ENCODE peak calls at places on chromosome 17, in seven cellular contexts. N, V, Y, W, F, G and B are unnamed samples.

GRCh38 chr17:74433421-74434121 is 1.7 kb downstream of the GPRC5C start:
- DNase-seq in Y (peak), W (peak), N (no peak), V (no peak), F (no peak), G (no peak), B (no peak)

GRCh38 chr17:60361889-60362288 is 30.0 kb downstream of the USP32 start:
- DNase-seq in N (no peak), V (no peak), G (no peak), F (no peak), W (no peak), Y (peak), B (no peak)

GRCh38 chr17:7587420-7587786 is 2.5 kb downstream of the SOX15 start:
- DNase-seq in V (no peak), N (no peak), W (no peak), F (no peak), G (no peak), Y (no peak), B (no peak)

GRCh38 chr17:5019475-5019956 is 15.7 kb downstream of the SLC52A1 start:
- DNase-seq in W (no peak), F (peak), V (no peak), N (no peak), G (peak), Y (peak), B (peak)

GRCh38 chr17:74920306-74920620 is 2.8 kb downstream of the USH1G start:
- DNase-seq in Y (no peak), W (no peak), V (no peak), N (no peak), G (no peak), F (no peak), B (no peak)

GRCh38 chr17:11885051-11885450 is 112.2 kb downstream of the ZNF18 start:
- DNase-seq in F (no peak), G (no peak), Y (no peak), N (peak), W (no peak), V (no peak), B (no peak)

GRCh38 chr17:37828313-37829124 is 83.7 kb upstream of the HNF1B start:
- DNase-seq in F (no peak), Y (peak), G (no peak), N (no peak), W (no peak), V (no peak), B (no peak)

GRCh38 chr17:10875984-10876555 is 38.2 kb upstream of the PIRT start:
- DNase-seq in N (peak), G (peak), V (no peak), F (peak), W (peak), Y (peak), B (peak)

GRCh38 chr17:63402808-63403207 is 43.3 kb downstream of the CYB561 start:
- DNase-seq in W (no peak), V (no peak), N (no peak), F (no peak), G (no peak), Y (no peak), B (no peak)

GRCh38 chr17:34154916-34155730 is 100.0 kb upstream of the CCL2 start:
- DNase-seq in W (no peak), N (no peak), V (no peak), F (no peak), G (peak), Y (no peak), B (no peak)

GRCh38 chr17:62965649-62966425 is at the start of gene TANC2:
- DNase-seq in F (peak), N (peak), G (peak), W (peak), Y (peak), V (peak), B (peak)

GRCh38 chr17:3843935-3844516 is 2.0 kb downstream of the NCBP3 start:
- DNase-seq in G (peak), F (no peak), Y (peak), W (peak), V (no peak), N (no peak), B (no peak)

GRCh38 chr17:14312522-14312921 is 11.6 kb downstream of the HS3ST3B1 start:
- DNase-seq in Y (no peak), V (no peak), G (no peak), W (no peak), N (no peak), F (no peak), B (no peak)

GRCh38 chr17:31283841-31284240 is 13.2 kb downstream of the OMG start:
- DNase-seq in V (no peak), F (no peak), Y (no peak), W (no peak), N (no peak), G (no peak), B (no peak)

GRCh38 chr17:17365476-17366110 is 62.4 kb downstream of the NT5M start:
- DNase-seq in N (no peak), G (no peak), W (no peak), V (no peak), F (no peak), Y (no peak), B (no peak)

GRCh38 chr17:3913531-3914318 is 2.5 kb downstream of the P2RX1 start:
- DNase-seq in G (peak), V (peak), N (peak), W (peak), F (peak), Y (peak), B (peak)

GRCh38 chr17:67377727-67378443 is 804 bp downstream of the PITPNC1 start:
- DNase-seq in V (no peak), N (no peak), W (no peak), F (peak), G (peak), Y (peak), B (peak)

GRCh38 chr17:10936931-10937330 is 99.0 kb upstream of the PIRT start:
- DNase-seq in N (no peak), Y (no peak), W (no peak), V (no peak), F (no peak), G (no peak), B (no peak)

GRCh38 chr17:36935681-36936454 is 1.4 kb upstream of the LHX1 start:
- DNase-seq in W (no peak), G (peak), Y (no peak), N (peak), F (no peak), V (no peak), B (no peak)

GRCh38 chr17:29592850-29593545 is at the start of gene ANKRD13B:
- DNase-seq in W (no peak), N (peak), V (no peak), G (peak), Y (peak), F (no peak), B (no peak)

GRCh38 chr17:68204736-68205135 is 43.1 kb upstream of the AMZ2 start:
- DNase-seq in G (no peak), V (no peak), F (no peak), N (no peak), W (no peak), Y (no peak), B (no peak)

GRCh38 chr17:8470447-8471047 is 34.9 kb downstream of the NDEL1 start:
- DNase-seq in W (no peak), V (no peak), N (no peak), F (no peak), G (no peak), Y (no peak), B (no peak)

GRCh38 chr17:78272181-78272913 is 40.9 kb downstream of the TMEM235 start:
- DNase-seq in V (no peak), G (peak), Y (peak), N (no peak), W (no peak), F (no peak), B (no peak)

GRCh38 chr17:32357615-32358014 is 7.7 kb downstream of the ZNF207 start:
- DNase-seq in F (no peak), G (no peak), N (no peak), V (no peak), W (no peak), Y (no peak), B (no peak)

GRCh38 chr17:8482546-8482945 is 46.9 kb downstream of the NDEL1 start:
- DNase-seq in G (no peak), V (no peak), Y (no peak), F (no peak), W (no peak), N (no peak), B (no peak)

GRCh38 chr17:33506889-33507650 is 214.0 kb upstream of the ASIC2 start:
- DNase-seq in V (no peak), G (peak), N (no peak), F (no peak), W (no peak), Y (peak), B (no peak)

GRCh38 chr17:6170349-6170748 is 100.2 kb downstream of the WSCD1 start:
- DNase-seq in W (no peak), V (no peak), G (no peak), N (no peak), F (no peak), Y (no peak), B (no peak)

GRCh38 chr17:28381141-28381825 is 9.8 kb downstream of the SARM1 start:
- DNase-seq in F (no peak), W (no peak), V (no peak), N (peak), G (no peak), Y (no peak), B (no peak)

GRCh38 chr17:37607637-37608368 is 1.4 kb downstream of the SYNRG start:
- DNase-seq in N (no peak), G (no peak), Y (no peak), F (no peak), V (no peak), W (no peak), B (peak)

GRCh38 chr17:76969598-76970172 is 101.5 kb downstream of the MGAT5B start:
- DNase-seq in N (peak), Y (no peak), G (peak), W (no peak), V (no peak), F (no peak), B (no peak)
- TF ChIP-seq TAF1 in N (no peak), Y (no peak), G (no peak), W (no peak), V (no peak), F (no peak), B (no peak)

GRCh38 chr17:50507871-50508572 is at the start of gene MYCBPAP:
- DNase-seq in W (no peak), N (peak), G (peak), F (peak), Y (no peak), V (peak), B (peak)
- TF ChIP-seq POLR2AphosphoS5 in W (no peak), N (no peak), G (peak), F (peak), Y (no peak), V (no peak), B (no peak)

GRCh38 chr17:73342549-73343167 is 30.9 kb upstream of the CDC42EP4 start:
- DNase-seq in V (no peak), G (no peak), F (no peak), N (no peak), Y (no peak), W (no peak), B (no peak)

GRCh38 chr17:73343739-73344454 is 32.1 kb upstream of the CDC42EP4 start:
- DNase-seq in Y (no peak), W (no peak), G (peak), N (no peak), F (no peak), V (no peak), B (no peak)

GRCh38 chr17:73341350-73342056 is 29.7 kb upstream of the CDC42EP4 start:
- DNase-seq in F (no peak), V (no peak), W (no peak), Y (no peak), N (peak), G (no peak), B (no peak)

GRCh38 chr17:73343168-73343634 is 31.4 kb upstream of the CDC42EP4 start:
- DNase-seq in G (peak), N (peak), W (no peak), Y (no peak), V (no peak), F (no peak), B (no peak)

DNA sequence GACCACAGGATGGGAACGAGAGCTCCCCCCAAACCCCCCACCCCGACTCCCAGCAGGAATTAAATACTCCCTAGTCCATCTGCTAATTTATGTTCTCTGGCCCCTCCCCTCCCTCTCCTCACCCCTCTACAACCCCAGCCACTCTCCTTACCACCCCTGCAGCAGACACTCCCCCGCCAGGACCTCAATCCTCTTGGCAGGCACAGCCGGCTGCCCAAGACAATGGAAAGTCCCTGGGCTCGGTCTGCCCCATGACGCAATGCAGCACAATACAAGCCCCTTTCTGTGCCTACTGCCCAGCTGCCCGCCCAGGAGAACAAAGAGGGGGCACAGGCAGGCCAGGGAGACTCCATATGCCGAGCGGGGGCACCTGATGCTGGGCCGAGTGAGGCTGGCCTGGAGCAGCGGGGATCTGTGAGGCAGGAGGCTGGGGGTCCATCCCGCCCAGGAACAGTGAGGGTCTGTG is 30.3 kb upstream of the CDC42EP4 start:
- DNase-seq in W (no peak), V (peak), F (no peak), N (peak), G (peak), Y (no peak), B (no peak)
- TF ChIP-seq TAF1 in W (no peak), V (no peak), F (no peak), N (peak), G (no peak), Y (no peak), B (no peak)

DNA sequence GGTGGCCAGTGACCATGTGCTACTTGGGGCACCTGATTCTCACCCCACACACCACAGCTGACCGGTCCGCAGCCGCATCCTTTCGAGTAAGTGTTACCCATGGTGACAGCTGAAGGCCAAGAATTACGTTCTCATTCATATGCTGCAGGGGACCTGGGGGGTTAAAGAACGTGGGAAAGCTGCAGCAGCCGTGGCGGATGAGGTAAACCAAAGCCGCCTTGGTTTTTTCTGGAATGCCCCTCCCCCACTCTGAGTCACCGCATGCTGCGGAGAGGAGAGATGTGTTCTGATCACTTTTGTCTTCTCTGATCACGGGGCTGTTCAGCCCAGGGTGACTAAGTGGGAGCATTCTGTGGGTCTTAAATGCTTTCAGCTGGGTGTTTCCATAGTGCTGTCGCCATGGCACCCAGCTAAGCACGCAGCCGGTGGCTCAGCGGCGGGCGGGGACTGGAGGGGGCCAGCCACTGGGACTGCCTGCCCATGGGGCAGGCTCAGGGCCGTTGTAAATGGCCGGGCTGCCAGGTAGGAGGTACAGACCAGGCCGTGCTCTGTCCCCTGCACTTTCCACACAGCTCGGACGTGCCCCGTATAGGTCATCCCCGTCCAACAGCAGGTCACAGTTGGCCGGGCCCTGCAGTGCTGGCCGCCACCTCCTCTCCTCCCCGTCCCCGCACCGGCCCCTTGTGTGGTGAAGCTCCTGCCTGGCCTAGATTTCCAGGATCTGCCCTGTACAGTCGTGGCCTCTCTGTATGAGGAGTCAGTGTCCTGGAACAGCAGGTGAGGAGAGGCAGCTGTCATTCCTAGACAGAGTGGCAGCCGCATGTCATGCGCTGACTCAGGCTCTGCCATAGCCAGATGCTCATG is 60.0 kb downstream of the BAIAP2 start:
- DNase-seq in N (peak), W (peak), F (no peak), G (peak), V (peak), Y (peak), B (no peak)
- TF ChIP-seq POLR2AphosphoS5 in N (no peak), W (no peak), F (no peak), G (peak), V (no peak), Y (peak), B (no peak)

DNA sequence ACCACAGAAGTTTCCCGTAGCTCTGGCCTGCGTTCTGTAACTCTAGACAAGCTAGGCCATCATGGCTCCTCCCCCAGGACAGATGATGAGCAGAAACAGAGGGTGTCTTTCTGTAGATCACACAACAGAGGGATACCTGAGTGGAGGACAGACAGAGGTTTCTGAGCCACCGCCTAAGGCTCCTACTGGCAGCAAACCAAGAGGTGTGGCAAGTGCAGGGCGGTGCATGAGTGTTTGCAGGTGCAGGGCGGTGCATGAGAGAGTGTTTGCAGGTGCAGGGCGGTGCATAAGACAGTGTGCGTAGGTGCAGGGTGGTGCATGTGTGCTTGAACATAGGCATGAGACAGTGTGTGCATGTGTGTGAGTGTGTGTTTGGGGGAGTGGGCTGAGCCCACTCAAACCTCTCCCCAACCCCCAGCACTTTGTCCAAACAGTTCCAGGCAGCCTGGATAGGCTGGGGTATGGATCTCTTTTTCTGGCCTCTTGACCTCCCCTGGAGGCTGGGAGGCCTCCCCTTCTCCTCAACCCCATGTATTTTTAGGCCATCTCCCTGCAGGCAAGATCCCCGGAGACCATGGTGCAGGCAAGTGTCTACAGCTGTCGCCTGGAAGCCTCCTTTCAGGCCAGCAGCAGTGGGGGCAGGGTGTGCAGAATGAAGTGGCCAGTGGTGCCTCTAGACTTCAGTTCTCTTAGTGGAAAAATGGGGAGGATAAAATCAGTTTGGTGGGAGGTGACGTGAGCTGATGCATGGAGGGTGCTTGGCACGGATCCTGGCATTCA is 53.4 kb upstream of the CBX4 start:
- DNase-seq in V (no peak), W (no peak), G (no peak), N (no peak), F (no peak), Y (no peak), B (no peak)
- TF ChIP-seq TAF1 in V (no peak), W (no peak), G (no peak), N (no peak), F (no peak), Y (no peak), B (no peak)